ENCODE peak calls at places on chromosomes 16 and 17, in eight cellular contexts. One of them, this sample, is unnamed.

GRCh38 chr16:24685539-24686432 is 43.7 kb upstream of the TNRC6A start:
- DNase-seq in cardiac muscle cell: peak
- DNase-seq in adipocyte: peak
- DNase-seq in spleen: no peak
- DNase-seq in CD8-positive, alpha-beta memory T cell: no peak
- DNase-seq in uterus: peak
- DNase-seq in fibroblast of lung: peak
- DNase-seq in thoracic aorta: peak
- DNase-seq in this sample: no peak

GRCh38 chr17:59840908-59841666 is 51.7 kb downstream of the TUBD1 start:
- DNase-seq in thoracic aorta: no peak
- DNase-seq in CD8-positive, alpha-beta memory T cell: no peak
- DNase-seq in fibroblast of lung: peak
- DNase-seq in spleen: no peak
- DNase-seq in cardiac muscle cell: peak
- DNase-seq in adipocyte: no peak
- DNase-seq in uterus: no peak
- DNase-seq in this sample: no peak

GRCh38 chr16:86499889-86500707 is 10.2 kb upstream of the FOXF1 start:
- DNase-seq in CD8-positive, alpha-beta memory T cell: no peak
- DNase-seq in fibroblast of lung: no peak
- DNase-seq in spleen: no peak
- DNase-seq in adipocyte: no peak
- DNase-seq in thoracic aorta: no peak
- DNase-seq in cardiac muscle cell: no peak
- DNase-seq in uterus: no peak
- DNase-seq in this sample: no peak

GRCh38 chr16:56732366-56732765 is 2.4 kb downstream of the NUP93 start:
- DNase-seq in fibroblast of lung: no peak
- DNase-seq in CD8-positive, alpha-beta memory T cell: no peak
- DNase-seq in uterus: no peak
- DNase-seq in spleen: no peak
- DNase-seq in adipocyte: no peak
- DNase-seq in cardiac muscle cell: no peak
- DNase-seq in thoracic aorta: no peak
- DNase-seq in this sample: no peak

GRCh38 chr16:89045181-89045815 is 48.4 kb upstream of the ACSF3 start:
- DNase-seq in spleen: peak
- DNase-seq in cardiac muscle cell: no peak
- DNase-seq in fibroblast of lung: no peak
- DNase-seq in CD8-positive, alpha-beta memory T cell: no peak
- DNase-seq in thoracic aorta: no peak
- DNase-seq in uterus: no peak
- DNase-seq in adipocyte: no peak
- DNase-seq in this sample: no peak

GRCh38 chr17:48567646-48568354 is 10.3 kb downstream of the HOXB4 start:
- DNase-seq in uterus: no peak
- DNase-seq in spleen: no peak
- DNase-seq in fibroblast of lung: no peak
- DNase-seq in cardiac muscle cell: no peak
- DNase-seq in CD8-positive, alpha-beta memory T cell: no peak
- DNase-seq in thoracic aorta: no peak
- DNase-seq in adipocyte: no peak
- DNase-seq in this sample: no peak

GRCh38 chr17:50208611-50209061 is 7.2 kb upstream of the COL1A1 start:
- DNase-seq in thoracic aorta: no peak
- DNase-seq in spleen: no peak
- DNase-seq in fibroblast of lung: no peak
- DNase-seq in CD8-positive, alpha-beta memory T cell: no peak
- DNase-seq in adipocyte: no peak
- DNase-seq in cardiac muscle cell: peak
- DNase-seq in uterus: peak
- DNase-seq in this sample: no peak

GRCh38 chr16:57893217-57893558 is 77.7 kb downstream of the CNGB1 start:
- DNase-seq in CD8-positive, alpha-beta memory T cell: no peak
- DNase-seq in spleen: no peak
- DNase-seq in thoracic aorta: no peak
- DNase-seq in uterus: no peak
- DNase-seq in cardiac muscle cell: no peak
- DNase-seq in adipocyte: no peak
- DNase-seq in fibroblast of lung: no peak
- DNase-seq in this sample: no peak

GRCh38 chr16:24758373-24758772 is 28.9 kb downstream of the TNRC6A start:
- DNase-seq in fibroblast of lung: peak
- DNase-seq in CD8-positive, alpha-beta memory T cell: no peak
- DNase-seq in spleen: no peak
- DNase-seq in adipocyte: no peak
- DNase-seq in uterus: no peak
- DNase-seq in cardiac muscle cell: peak
- DNase-seq in thoracic aorta: no peak
- DNase-seq in this sample: no peak

DNA sequence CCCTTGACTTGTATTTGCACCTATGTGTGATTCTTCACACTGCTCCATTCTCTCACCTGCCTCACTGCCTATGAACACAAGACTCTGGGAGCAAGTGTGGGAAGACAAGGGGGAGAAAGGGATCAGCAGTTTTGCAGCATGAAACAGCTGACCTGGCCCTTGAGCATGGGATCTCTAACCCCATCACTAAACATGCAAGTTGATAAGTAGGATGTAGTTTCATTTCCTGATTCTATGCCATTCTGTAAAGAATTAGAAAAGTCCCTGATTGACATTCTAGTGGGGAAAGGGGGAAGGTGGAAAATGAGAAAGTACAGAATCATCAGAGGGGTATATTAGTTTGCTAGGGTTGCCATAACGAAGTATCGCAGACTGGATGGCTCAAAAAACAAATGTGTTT is 25.3 kb upstream of the MYOCD start:
- DNase-seq in adipocyte: no peak
- DNase-seq in spleen: no peak
- DNase-seq in cardiac muscle cell: no peak
- DNase-seq in uterus: no peak
- DNase-seq in CD8-positive, alpha-beta memory T cell: no peak
- DNase-seq in fibroblast of lung: no peak
- DNase-seq in thoracic aorta: no peak
- DNase-seq in this sample: no peak
- H3K4me3 ChIP-seq in adipocyte: no peak
- H3K4me3 ChIP-seq in spleen: no peak
- H3K4me3 ChIP-seq in cardiac muscle cell: no peak
- H3K4me3 ChIP-seq in uterus: no peak
- H3K4me3 ChIP-seq in CD8-positive, alpha-beta memory T cell: no peak
- H3K4me3 ChIP-seq in fibroblast of lung: no peak
- H3K4me3 ChIP-seq in thoracic aorta: no peak
- H3K4me3 ChIP-seq in this sample: no peak

DNA sequence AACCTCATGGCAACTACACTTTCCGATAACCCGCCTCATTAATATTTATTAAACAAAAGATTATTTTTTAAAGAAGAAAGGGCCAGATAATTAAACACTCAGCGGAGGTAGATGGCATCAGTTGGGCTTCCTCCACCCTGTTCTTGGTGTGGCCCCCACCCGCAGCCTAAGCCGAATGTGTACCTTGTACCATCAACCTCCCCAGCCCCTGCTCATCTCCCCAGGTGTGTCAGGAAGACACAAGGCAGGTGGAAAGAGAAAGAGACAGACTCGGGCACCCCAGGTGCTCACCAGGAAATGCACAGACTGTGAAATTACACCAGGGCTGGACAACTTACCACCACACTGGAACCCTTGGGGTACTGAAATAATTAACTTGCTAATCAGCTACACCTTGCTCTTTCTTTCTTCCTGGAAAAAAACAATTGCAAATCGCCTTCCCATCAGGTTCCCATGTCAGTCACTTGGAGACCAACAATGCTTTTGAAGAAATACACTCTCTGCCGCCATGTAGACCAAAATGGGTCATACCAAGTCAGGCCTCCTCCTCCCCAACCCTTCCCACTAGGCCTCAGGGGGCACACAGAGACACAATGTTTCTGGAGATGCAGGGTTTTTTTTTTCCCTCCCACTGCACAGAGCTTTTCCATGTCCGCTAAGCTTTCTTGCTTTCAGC is 8.7 kb upstream of the LHX1 start:
- DNase-seq in spleen: no peak
- DNase-seq in fibroblast of lung: no peak
- DNase-seq in adipocyte: no peak
- DNase-seq in uterus: no peak
- DNase-seq in cardiac muscle cell: no peak
- DNase-seq in thoracic aorta: no peak
- DNase-seq in CD8-positive, alpha-beta memory T cell: no peak
- DNase-seq in this sample: no peak
- H3K4me3 ChIP-seq in spleen: no peak
- H3K4me3 ChIP-seq in fibroblast of lung: no peak
- H3K4me3 ChIP-seq in adipocyte: no peak
- H3K4me3 ChIP-seq in uterus: no peak
- H3K4me3 ChIP-seq in cardiac muscle cell: no peak
- H3K4me3 ChIP-seq in thoracic aorta: no peak
- H3K4me3 ChIP-seq in CD8-positive, alpha-beta memory T cell: no peak
- H3K4me3 ChIP-seq in this sample: no peak

GRCh38 chr17:76356803-76357456 is 3.2 kb upstream of the PRPSAP1 start:
- DNase-seq in adipocyte: no peak
- DNase-seq in fibroblast of lung: no peak
- DNase-seq in CD8-positive, alpha-beta memory T cell: no peak
- DNase-seq in spleen: no peak
- DNase-seq in uterus: no peak
- DNase-seq in thoracic aorta: no peak
- DNase-seq in cardiac muscle cell: no peak
- DNase-seq in this sample: no peak

GRCh38 chr17:76354317-76354729 is 607 bp upstream of the PRPSAP1 start:
- DNase-seq in CD8-positive, alpha-beta memory T cell: no peak
- DNase-seq in fibroblast of lung: no peak
- DNase-seq in cardiac muscle cell: no peak
- DNase-seq in thoracic aorta: no peak
- DNase-seq in adipocyte: no peak
- DNase-seq in uterus: no peak
- DNase-seq in spleen: peak
- DNase-seq in this sample: no peak

GRCh38 chr17:76353599-76354316 is at the start of gene PRPSAP1:
- DNase-seq in cardiac muscle cell: peak
- DNase-seq in uterus: peak
- DNase-seq in spleen: peak
- DNase-seq in CD8-positive, alpha-beta memory T cell: peak
- DNase-seq in adipocyte: peak
- DNase-seq in thoracic aorta: peak
- DNase-seq in fibroblast of lung: peak
- DNase-seq in this sample: peak

GRCh38 chr17:76353004-76353598 is 615 bp downstream of the PRPSAP1 start:
- DNase-seq in fibroblast of lung: no peak
- DNase-seq in CD8-positive, alpha-beta memory T cell: no peak
- DNase-seq in thoracic aorta: no peak
- DNase-seq in adipocyte: peak
- DNase-seq in cardiac muscle cell: no peak
- DNase-seq in spleen: peak
- DNase-seq in uterus: no peak
- DNase-seq in this sample: no peak

DNA sequence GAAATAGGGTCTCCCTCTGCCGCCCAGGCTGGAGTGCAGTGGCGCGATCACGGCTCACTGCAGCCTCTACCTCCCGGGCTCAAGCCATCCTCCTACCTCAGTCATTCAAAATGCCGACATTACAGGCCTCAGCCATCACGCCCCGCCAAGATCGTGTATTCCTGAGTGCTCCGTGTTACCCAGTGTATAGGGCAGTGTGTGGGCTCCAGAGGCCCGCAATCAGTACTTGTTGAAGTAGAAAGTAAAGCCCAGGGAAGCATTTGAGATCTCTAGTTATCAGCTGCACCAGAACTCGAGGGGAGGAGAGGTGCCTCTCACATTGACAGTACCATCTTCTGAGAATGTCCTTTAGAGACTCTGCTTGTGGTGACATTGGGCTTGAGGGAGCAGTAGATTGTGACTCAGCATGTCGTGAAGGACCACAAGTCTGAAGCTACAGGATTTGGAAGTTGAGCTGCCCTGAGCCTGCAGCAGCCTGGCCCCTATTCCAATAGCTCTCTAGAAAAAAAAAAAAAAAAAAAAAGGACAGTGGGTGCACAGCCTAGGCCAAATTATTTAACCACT is 1.1 kb upstream of the PRPSAP1 start:
- DNase-seq in thoracic aorta: no peak
- DNase-seq in uterus: no peak
- DNase-seq in cardiac muscle cell: no peak
- DNase-seq in spleen: no peak
- DNase-seq in adipocyte: no peak
- DNase-seq in CD8-positive, alpha-beta memory T cell: no peak
- DNase-seq in fibroblast of lung: no peak
- DNase-seq in this sample: no peak
- H3K4me3 ChIP-seq in thoracic aorta: peak
- H3K4me3 ChIP-seq in uterus: no peak
- H3K4me3 ChIP-seq in cardiac muscle cell: peak
- H3K4me3 ChIP-seq in spleen: peak
- H3K4me3 ChIP-seq in adipocyte: no peak
- H3K4me3 ChIP-seq in CD8-positive, alpha-beta memory T cell: no peak
- H3K4me3 ChIP-seq in fibroblast of lung: no peak
- H3K4me3 ChIP-seq in this sample: peak

GRCh38 chr17:7046127-7046724 is 2.3 kb upstream of the SLC16A11 start:
- DNase-seq in fibroblast of lung: no peak
- DNase-seq in cardiac muscle cell: no peak
- DNase-seq in adipocyte: no peak
- DNase-seq in thoracic aorta: no peak
- DNase-seq in CD8-positive, alpha-beta memory T cell: peak
- DNase-seq in uterus: no peak
- DNase-seq in spleen: peak
- DNase-seq in this sample: no peak

GRCh38 chr17:7043544-7044268 is at the start of gene SLC16A11:
- DNase-seq in spleen: peak
- DNase-seq in adipocyte: peak
- DNase-seq in cardiac muscle cell: peak
- DNase-seq in thoracic aorta: no peak
- DNase-seq in uterus: peak
- DNase-seq in fibroblast of lung: no peak
- DNase-seq in CD8-positive, alpha-beta memory T cell: no peak
- DNase-seq in this sample: no peak

GRCh38 chr17:7043195-7043543 is 723 bp downstream of the SLC16A11 start:
- DNase-seq in cardiac muscle cell: no peak
- DNase-seq in adipocyte: no peak
- DNase-seq in fibroblast of lung: no peak
- DNase-seq in spleen: no peak
- DNase-seq in CD8-positive, alpha-beta memory T cell: no peak
- DNase-seq in uterus: no peak
- DNase-seq in thoracic aorta: no peak
- DNase-seq in this sample: no peak

GRCh38 chr17:7047566-7047965 is 3.7 kb upstream of the SLC16A11 start:
- DNase-seq in CD8-positive, alpha-beta memory T cell: no peak
- DNase-seq in cardiac muscle cell: no peak
- DNase-seq in uterus: no peak
- DNase-seq in fibroblast of lung: no peak
- DNase-seq in spleen: no peak
- DNase-seq in thoracic aorta: no peak
- DNase-seq in adipocyte: no peak
- DNase-seq in this sample: no peak

DNA sequence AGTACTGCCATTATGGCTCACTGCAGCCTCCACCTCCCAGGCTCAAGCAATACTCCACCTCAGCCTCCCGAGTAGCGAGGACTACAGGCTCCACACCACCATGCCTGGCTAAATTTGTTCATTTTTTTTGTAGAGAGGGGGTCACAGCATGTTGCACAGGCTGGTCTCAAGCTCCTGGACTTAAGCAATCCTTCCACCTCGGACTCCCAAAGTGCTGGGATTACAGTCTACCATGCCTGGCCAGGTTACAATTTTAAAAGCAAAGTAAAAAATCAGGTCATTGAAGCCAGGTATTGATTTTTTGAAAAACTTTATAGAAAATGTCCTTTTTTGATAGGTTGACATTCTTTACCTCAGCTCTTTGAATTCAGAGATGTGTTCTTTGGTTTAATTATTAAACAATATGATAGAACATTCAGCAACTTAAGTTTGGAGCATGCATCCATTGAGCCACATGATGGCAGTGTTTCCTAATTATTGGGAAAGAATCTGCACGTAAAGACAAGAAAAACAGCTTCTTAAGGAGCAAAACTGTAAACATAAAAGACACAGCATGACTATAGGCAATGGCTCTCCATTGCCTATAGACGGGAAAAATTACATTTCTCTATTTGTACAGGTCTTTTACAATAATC is 1.7 kb upstream of the SLC16A11 start:
- DNase-seq in spleen: no peak
- DNase-seq in thoracic aorta: no peak
- DNase-seq in cardiac muscle cell: peak
- DNase-seq in CD8-positive, alpha-beta memory T cell: no peak
- DNase-seq in uterus: no peak
- DNase-seq in adipocyte: peak
- DNase-seq in fibroblast of lung: peak
- DNase-seq in this sample: peak
- H3K4me3 ChIP-seq in spleen: peak
- H3K4me3 ChIP-seq in thoracic aorta: peak
- H3K4me3 ChIP-seq in cardiac muscle cell: peak
- H3K4me3 ChIP-seq in CD8-positive, alpha-beta memory T cell: peak
- H3K4me3 ChIP-seq in uterus: no peak
- H3K4me3 ChIP-seq in adipocyte: no peak
- H3K4me3 ChIP-seq in fibroblast of lung: no peak
- H3K4me3 ChIP-seq in this sample: peak